ENCODE peak calls at places on chromosomes 4 and X, in seven cellular contexts. One of them, this sample, is unnamed. For H3K36me3, the result is how much of the 10 kb centered on the place peaks cover.

GRCh38 chr4:48341776-48342558 is 638 bp downstream of the SLAIN2 start:
- DNase-seq in brain microvascular endothelial cell: no peak
- DNase-seq in GM23248: peak
- DNase-seq in hepatocyte: peak
- DNase-seq in body of pancreas: peak
- DNase-seq in astrocyte: no peak
- DNase-seq in ovary: peak
- DNase-seq in this sample: peak

GRCh38 chrX:119809185-119809666 is 17.8 kb upstream of the RPL39 start:
- DNase-seq in brain microvascular endothelial cell: peak
- DNase-seq in GM23248: peak
- DNase-seq in hepatocyte: no peak
- DNase-seq in body of pancreas: no peak
- DNase-seq in astrocyte: peak
- DNase-seq in ovary: no peak
- DNase-seq in this sample: no peak

GRCh38 chr4:42568610-42569207 is 88.2 kb downstream of the ATP8A1 start:
- DNase-seq in brain microvascular endothelial cell: peak
- DNase-seq in GM23248: peak
- DNase-seq in hepatocyte: peak
- DNase-seq in body of pancreas: peak
- DNase-seq in astrocyte: peak
- DNase-seq in ovary: peak
- DNase-seq in this sample: peak

GRCh38 chr4:95095352-95095974 is 337.7 kb downstream of the BMPR1B start:
- DNase-seq in brain microvascular endothelial cell: peak
- DNase-seq in GM23248: peak
- DNase-seq in hepatocyte: peak
- DNase-seq in body of pancreas: no peak
- DNase-seq in astrocyte: peak
- DNase-seq in ovary: no peak
- DNase-seq in this sample: no peak

GRCh38 chrX:4547218-4547836 is 833.9 kb upstream of the PRKX start:
- DNase-seq in brain microvascular endothelial cell: peak
- DNase-seq in GM23248: peak
- DNase-seq in hepatocyte: peak
- DNase-seq in body of pancreas: peak
- DNase-seq in astrocyte: peak
- DNase-seq in ovary: no peak
- DNase-seq in this sample: peak

GRCh38 chrX:26562156-26562555 is 346.2 kb downstream of the MAGEB5 start:
- DNase-seq in brain microvascular endothelial cell: no peak
- DNase-seq in GM23248: no peak
- DNase-seq in hepatocyte: no peak
- DNase-seq in body of pancreas: no peak
- DNase-seq in astrocyte: no peak
- DNase-seq in ovary: no peak
- DNase-seq in this sample: no peak

GRCh38 chr4:3193531-3194203 is 55.3 kb upstream of the MSANTD1 start:
- DNase-seq in brain microvascular endothelial cell: no peak
- DNase-seq in GM23248: peak
- DNase-seq in hepatocyte: no peak
- DNase-seq in body of pancreas: no peak
- DNase-seq in astrocyte: no peak
- DNase-seq in ovary: no peak
- DNase-seq in this sample: no peak

GRCh38 chrX:16601885-16602284 is 48.1 kb upstream of the S100G start:
- DNase-seq in brain microvascular endothelial cell: no peak
- DNase-seq in GM23248: no peak
- DNase-seq in hepatocyte: no peak
- DNase-seq in body of pancreas: no peak
- DNase-seq in astrocyte: no peak
- DNase-seq in ovary: no peak
- DNase-seq in this sample: no peak

GRCh38 chr4:13523105-13523477 is 21.2 kb downstream of the NKX3-2 start:
- DNase-seq in brain microvascular endothelial cell: no peak
- DNase-seq in GM23248: no peak
- DNase-seq in hepatocyte: no peak
- DNase-seq in body of pancreas: no peak
- DNase-seq in astrocyte: no peak
- DNase-seq in ovary: no peak
- DNase-seq in this sample: no peak

GRCh38 chr4:6885953-6886557 is 23.6 kb upstream of the TBC1D14 start:
- DNase-seq in brain microvascular endothelial cell: peak
- DNase-seq in GM23248: peak
- DNase-seq in hepatocyte: no peak
- DNase-seq in body of pancreas: peak
- DNase-seq in astrocyte: peak
- DNase-seq in ovary: peak
- DNase-seq in this sample: peak

GRCh38 chr4:57437649-57438048 is 327.5 kb upstream of the IGFBP7 start:
- DNase-seq in brain microvascular endothelial cell: no peak
- DNase-seq in GM23248: no peak
- DNase-seq in hepatocyte: no peak
- DNase-seq in body of pancreas: no peak
- DNase-seq in astrocyte: no peak
- DNase-seq in ovary: no peak
- DNase-seq in this sample: no peak

GRCh38 chr4:53721276-53721675 is 130.0 kb upstream of the LNX1 start:
- DNase-seq in brain microvascular endothelial cell: no peak
- DNase-seq in GM23248: no peak
- DNase-seq in hepatocyte: no peak
- DNase-seq in body of pancreas: no peak
- DNase-seq in astrocyte: no peak
- DNase-seq in ovary: no peak
- DNase-seq in this sample: no peak

GRCh38 chr4:182895791-182896292 is 21.3 kb downstream of the DCTD start:
- DNase-seq in brain microvascular endothelial cell: no peak
- DNase-seq in GM23248: no peak
- DNase-seq in hepatocyte: peak
- DNase-seq in body of pancreas: peak
- DNase-seq in astrocyte: no peak
- DNase-seq in ovary: no peak
- DNase-seq in this sample: no peak

GRCh38 chr4:140718240-140718639 is 37.9 kb downstream of the TBC1D9 start:
- DNase-seq in brain microvascular endothelial cell: peak
- DNase-seq in GM23248: peak
- DNase-seq in hepatocyte: no peak
- DNase-seq in body of pancreas: no peak
- DNase-seq in astrocyte: peak
- DNase-seq in ovary: no peak
- DNase-seq in this sample: no peak

GRCh38 chr4:8386731-8387130 is 53.8 kb downstream of the ACOX3 start:
- DNase-seq in brain microvascular endothelial cell: no peak
- DNase-seq in GM23248: no peak
- DNase-seq in hepatocyte: no peak
- DNase-seq in body of pancreas: no peak
- DNase-seq in astrocyte: no peak
- DNase-seq in ovary: no peak
- DNase-seq in this sample: no peak
- H3K36me3 ChIP-seq in brain microvascular endothelial cell: under half
- H3K36me3 ChIP-seq in GM23248: under half
- H3K36me3 ChIP-seq in hepatocyte: under half
- H3K36me3 ChIP-seq in body of pancreas: under half
- H3K36me3 ChIP-seq in astrocyte: under half
- H3K36me3 ChIP-seq in ovary: under half
- H3K36me3 ChIP-seq in this sample: half or more

GRCh38 chr4:174303687-174304086 is 20.0 kb downstream of the CEP44 start:
- DNase-seq in brain microvascular endothelial cell: no peak
- DNase-seq in GM23248: no peak
- DNase-seq in hepatocyte: no peak
- DNase-seq in body of pancreas: no peak
- DNase-seq in astrocyte: no peak
- DNase-seq in ovary: no peak
- DNase-seq in this sample: no peak

GRCh38 chr4:174304664-174305063 is 21.0 kb downstream of the CEP44 start:
- DNase-seq in brain microvascular endothelial cell: no peak
- DNase-seq in GM23248: no peak
- DNase-seq in hepatocyte: no peak
- DNase-seq in body of pancreas: no peak
- DNase-seq in astrocyte: no peak
- DNase-seq in ovary: no peak
- DNase-seq in this sample: no peak

GRCh38 chr4:174305961-174306360 is 22.2 kb downstream of the CEP44 start:
- DNase-seq in brain microvascular endothelial cell: no peak
- DNase-seq in GM23248: no peak
- DNase-seq in hepatocyte: no peak
- DNase-seq in body of pancreas: no peak
- DNase-seq in astrocyte: no peak
- DNase-seq in ovary: no peak
- DNase-seq in this sample: no peak

DNA sequence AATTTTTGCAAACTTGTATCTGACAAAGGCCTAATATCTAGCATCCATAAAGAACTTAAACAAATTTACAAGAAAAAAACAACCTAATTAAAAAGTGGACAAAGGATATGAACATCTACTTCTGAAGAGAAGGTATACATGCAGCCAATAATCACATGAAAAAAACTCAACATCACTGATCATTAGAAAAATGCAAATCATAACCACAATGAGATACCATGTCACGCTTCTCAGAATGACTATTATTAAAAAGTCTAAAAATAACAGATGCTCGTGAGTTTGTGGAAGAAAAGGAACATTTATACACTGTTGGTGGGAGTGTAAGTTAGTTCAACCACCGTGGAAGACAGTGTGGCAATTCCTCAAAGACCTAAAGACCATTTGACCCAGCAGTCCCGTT is 24.0 kb downstream of the CEP44 start:
- DNase-seq in brain microvascular endothelial cell: no peak
- DNase-seq in GM23248: no peak
- DNase-seq in hepatocyte: no peak
- DNase-seq in body of pancreas: no peak
- DNase-seq in astrocyte: no peak
- DNase-seq in ovary: no peak
- DNase-seq in this sample: no peak
- H3K36me3 ChIP-seq in brain microvascular endothelial cell: under half
- H3K36me3 ChIP-seq in GM23248: under half
- H3K36me3 ChIP-seq in hepatocyte: under half
- H3K36me3 ChIP-seq in body of pancreas: under half
- H3K36me3 ChIP-seq in astrocyte: under half
- H3K36me3 ChIP-seq in ovary: under half
- H3K36me3 ChIP-seq in this sample: under half

GRCh38 chr4:185357220-185357619 is 38.5 kb downstream of the LRP2BP start:
- DNase-seq in brain microvascular endothelial cell: no peak
- DNase-seq in GM23248: peak
- DNase-seq in hepatocyte: no peak
- DNase-seq in body of pancreas: no peak
- DNase-seq in astrocyte: no peak
- DNase-seq in ovary: no peak
- DNase-seq in this sample: no peak

GRCh38 chr4:185352741-185353140 is 43.0 kb downstream of the LRP2BP start:
- DNase-seq in brain microvascular endothelial cell: no peak
- DNase-seq in GM23248: no peak
- DNase-seq in hepatocyte: no peak
- DNase-seq in body of pancreas: no peak
- DNase-seq in astrocyte: no peak
- DNase-seq in ovary: no peak
- DNase-seq in this sample: no peak

GRCh38 chr4:185352202-185352601 is 43.5 kb downstream of the LRP2BP start:
- DNase-seq in brain microvascular endothelial cell: no peak
- DNase-seq in GM23248: no peak
- DNase-seq in hepatocyte: no peak
- DNase-seq in body of pancreas: no peak
- DNase-seq in astrocyte: no peak
- DNase-seq in ovary: no peak
- DNase-seq in this sample: no peak

GRCh38 chr4:185346975-185347601 is 48.6 kb downstream of the LRP2BP start:
- DNase-seq in brain microvascular endothelial cell: peak
- DNase-seq in GM23248: no peak
- DNase-seq in hepatocyte: no peak
- DNase-seq in body of pancreas: no peak
- DNase-seq in astrocyte: peak
- DNase-seq in ovary: no peak
- DNase-seq in this sample: no peak

DNA sequence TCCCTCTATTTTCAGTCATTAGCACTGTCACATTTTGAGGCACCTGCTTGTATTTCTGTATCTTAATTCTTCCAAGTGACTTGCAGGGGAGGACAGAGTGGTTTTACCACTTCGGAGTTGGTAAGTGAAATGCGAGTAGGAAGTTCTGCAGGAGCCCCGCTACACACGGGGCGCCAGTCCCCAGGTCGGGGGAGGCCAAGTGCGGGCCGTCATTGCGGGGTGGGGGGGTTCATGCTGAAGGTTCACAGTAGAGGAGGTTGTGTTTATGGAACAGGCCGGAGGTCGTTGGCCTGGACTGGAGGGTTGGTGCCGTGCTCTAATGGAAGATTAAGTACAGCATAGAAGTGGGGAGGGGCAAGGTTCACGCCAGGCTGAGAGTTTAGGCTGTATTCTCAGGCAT is 44.0 kb downstream of the LRP2BP start:
- DNase-seq in brain microvascular endothelial cell: no peak
- DNase-seq in GM23248: no peak
- DNase-seq in hepatocyte: no peak
- DNase-seq in body of pancreas: no peak
- DNase-seq in astrocyte: no peak
- DNase-seq in ovary: no peak
- DNase-seq in this sample: no peak
- H3K36me3 ChIP-seq in brain microvascular endothelial cell: under half
- H3K36me3 ChIP-seq in GM23248: under half
- H3K36me3 ChIP-seq in hepatocyte: under half
- H3K36me3 ChIP-seq in body of pancreas: under half
- H3K36me3 ChIP-seq in astrocyte: under half
- H3K36me3 ChIP-seq in ovary: under half
- H3K36me3 ChIP-seq in this sample: under half

DNA sequence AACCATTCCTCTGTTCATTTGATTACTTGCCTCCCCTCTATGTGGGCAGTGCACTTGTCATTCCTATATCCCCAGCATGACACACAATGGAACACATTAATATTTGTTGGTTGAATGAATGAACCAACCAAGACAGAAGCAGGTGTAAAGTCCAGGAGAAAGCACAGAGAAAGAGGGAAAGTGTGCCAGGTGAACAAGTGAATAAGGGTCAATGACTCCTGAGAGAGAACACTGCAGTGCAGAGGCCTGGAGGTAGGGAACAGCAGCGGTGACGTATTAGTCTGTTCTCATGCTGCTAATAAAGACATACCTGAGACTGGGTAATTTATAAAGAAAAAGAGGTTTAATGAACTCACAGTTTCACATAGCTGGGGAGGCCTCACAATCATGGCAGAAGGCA is 53.1 kb downstream of the USP46 start:
- DNase-seq in brain microvascular endothelial cell: no peak
- DNase-seq in GM23248: no peak
- DNase-seq in hepatocyte: no peak
- DNase-seq in body of pancreas: no peak
- DNase-seq in astrocyte: no peak
- DNase-seq in ovary: no peak
- DNase-seq in this sample: no peak
- H3K36me3 ChIP-seq in brain microvascular endothelial cell: under half
- H3K36me3 ChIP-seq in GM23248: under half
- H3K36me3 ChIP-seq in hepatocyte: under half
- H3K36me3 ChIP-seq in body of pancreas: under half
- H3K36me3 ChIP-seq in astrocyte: under half
- H3K36me3 ChIP-seq in ovary: under half
- H3K36me3 ChIP-seq in this sample: under half